ENCODE peak calls at places on chromosomes 13 and 19, in six cellular contexts. N is Peyer's patch, D is A549, T is H54, K is body of pancreas, M is GM12878. X is an unnamed sample.

GRCh38 chr19:5665781-5666513 is 14.4 kb downstream of the MICOS13 start:
- DNase-seq in N (no peak), K (no peak), M (peak), D (peak), T (peak), X (no peak)

GRCh38 chr13:111542530-111543341 is 222.3 kb downstream of the TEX29 start:
- DNase-seq in D (no peak), K (no peak), M (no peak), T (no peak), N (no peak), X (no peak)

GRCh38 chr19:10006335-10006708 is 4.0 kb downstream of the COL5A3 start:
- DNase-seq in T (no peak), K (peak), M (no peak), N (no peak), D (no peak), X (no peak)

GRCh38 chr13:113169277-113170272 is 11.1 kb downstream of the PROZ start:
- DNase-seq in N (no peak), K (no peak), M (no peak), D (no peak), T (no peak), X (no peak)

GRCh38 chr19:32708457-32708856 is 11.1 kb upstream of the TDRD12 start:
- DNase-seq in T (no peak), K (no peak), N (no peak), M (no peak), D (no peak), X (no peak)

GRCh38 chr19:51689751-51690358 is 3.3 kb upstream of the SPACA6 start:
- DNase-seq in T (no peak), M (no peak), K (peak), N (no peak), D (peak), X (no peak)

GRCh38 chr13:70523622-70524021 is 415.4 kb upstream of the KLHL1 start:
- DNase-seq in D (no peak), N (no peak), T (no peak), K (peak), M (no peak), X (no peak)

GRCh38 chr19:22606212-22606553 is 27.9 kb upstream of the ZNF492 start:
- DNase-seq in D (no peak), T (no peak), M (no peak), K (no peak), N (no peak), X (no peak)

GRCh38 chr19:8336665-8337064 is 6.4 kb downstream of the KANK3 start:
- DNase-seq in M (no peak), N (no peak), D (no peak), T (no peak), K (no peak), X (no peak)

GRCh38 chr13:43230989-43231388 is 207.6 kb downstream of the DNAJC15 start:
- DNase-seq in N (no peak), D (no peak), T (no peak), K (no peak), M (no peak), X (no peak)

GRCh38 chr19:50926144-50926543 is 14.9 kb upstream of the KLK4 start:
- DNase-seq in K (no peak), T (no peak), M (no peak), N (no peak), D (no peak), X (no peak)

GRCh38 chr13:107441279-107441678 is 774.1 kb downstream of the LIG4 start:
- DNase-seq in K (no peak), M (no peak), D (no peak), N (no peak), T (peak), X (no peak)

DNA sequence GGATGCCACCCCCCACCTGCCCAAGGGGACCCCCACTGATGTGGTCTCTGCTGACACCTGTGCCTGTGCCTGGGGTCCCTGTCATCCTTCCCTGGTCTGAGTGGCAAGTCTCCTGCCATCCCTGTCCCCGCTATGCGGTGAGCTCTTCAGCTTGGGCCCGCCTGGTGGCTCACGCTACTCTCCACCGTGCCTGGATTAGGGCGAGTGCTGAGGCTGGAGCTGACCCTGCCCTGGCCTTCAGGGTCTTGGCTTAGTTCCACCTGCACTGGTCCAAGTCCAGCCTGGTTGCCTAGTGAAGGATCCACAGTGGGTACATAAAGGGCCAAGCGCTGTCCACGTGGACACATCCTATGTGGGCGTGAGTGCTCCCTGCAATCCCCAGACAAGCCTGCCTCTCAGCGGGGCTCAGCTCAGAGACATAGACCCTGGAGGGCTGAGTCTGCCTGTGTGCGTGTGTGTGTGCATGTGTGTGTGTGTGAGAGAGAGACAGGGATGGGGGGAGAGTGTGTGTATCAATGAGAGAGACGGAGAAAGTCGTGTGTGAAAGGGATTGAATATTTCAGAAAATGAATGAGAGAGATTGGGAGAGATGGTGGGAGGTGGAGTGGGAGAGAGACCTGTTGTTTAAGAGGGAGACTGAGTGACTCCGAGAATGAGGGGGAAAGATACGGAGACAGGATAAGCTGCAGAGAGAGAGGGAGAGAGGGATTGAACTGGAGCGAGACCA is 22.2 kb downstream of the WTIP start:
- DNase-seq in T (no peak), K (no peak), D (no peak), M (no peak), N (no peak), X (no peak)
- TF ChIP-seq POLR2A in T (no peak), K (no peak), D (no peak), M (no peak), N (no peak), X (no peak)

GRCh38 chr13:110103026-110103425 is 203.9 kb downstream of the COL4A1 start:
- DNase-seq in M (no peak), D (no peak), N (no peak), T (no peak), K (no peak), X (no peak)
- TF ChIP-seq POLR2A in M (no peak), D (no peak), N (no peak), T (no peak), K (no peak), X (no peak)

DNA sequence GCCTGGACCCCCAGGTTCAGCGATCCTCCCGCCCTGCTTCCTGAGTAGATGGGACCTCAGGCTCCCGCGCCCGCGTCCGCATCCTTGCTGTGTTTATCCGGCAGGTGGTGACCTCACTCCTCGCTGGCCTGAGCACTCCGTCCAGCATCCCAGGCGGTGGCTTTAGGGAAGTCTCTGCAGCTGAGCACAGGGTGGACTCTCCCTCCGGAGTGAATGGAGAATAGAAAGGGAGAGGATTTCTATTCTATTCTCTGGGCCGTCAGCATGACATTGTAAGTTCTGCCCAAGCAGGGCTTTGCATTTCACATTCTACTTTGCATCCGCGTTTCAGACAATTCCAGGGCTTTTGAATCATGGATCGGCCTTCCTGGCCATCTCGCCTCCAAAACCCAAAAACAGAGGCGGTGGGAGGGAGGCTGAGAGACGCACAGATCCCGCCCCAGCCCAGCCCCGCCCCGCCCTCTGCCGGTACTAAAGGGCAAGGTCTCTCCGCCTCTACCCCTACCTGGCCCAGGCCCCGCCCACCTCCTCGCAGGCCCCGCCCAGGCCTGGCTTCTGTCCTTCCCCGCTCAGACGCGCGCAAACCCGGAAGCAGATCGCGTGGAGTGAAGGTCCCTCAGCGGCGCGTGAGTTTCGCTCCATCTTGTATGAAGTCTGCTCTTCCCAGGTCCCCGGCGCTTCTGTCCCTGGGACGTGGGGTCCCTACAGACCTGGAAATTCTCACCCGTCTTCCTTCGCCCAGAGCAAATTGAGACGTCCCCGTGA is at the start of gene ZNF525:
- DNase-seq in D (no peak), K (peak), T (peak), N (peak), M (peak), X (peak)
- TF ChIP-seq POLR2A in D (no peak), K (peak), T (peak), N (peak), M (peak), X (peak)

GRCh38 chr19:14366529-14366928 is 14.7 kb upstream of the ADGRE5 start:
- DNase-seq in D (no peak), T (no peak), M (peak), K (peak), N (peak), X (no peak)
- TF ChIP-seq POLR2A in D (no peak), T (no peak), M (peak), K (no peak), N (no peak), X (no peak)

DNA sequence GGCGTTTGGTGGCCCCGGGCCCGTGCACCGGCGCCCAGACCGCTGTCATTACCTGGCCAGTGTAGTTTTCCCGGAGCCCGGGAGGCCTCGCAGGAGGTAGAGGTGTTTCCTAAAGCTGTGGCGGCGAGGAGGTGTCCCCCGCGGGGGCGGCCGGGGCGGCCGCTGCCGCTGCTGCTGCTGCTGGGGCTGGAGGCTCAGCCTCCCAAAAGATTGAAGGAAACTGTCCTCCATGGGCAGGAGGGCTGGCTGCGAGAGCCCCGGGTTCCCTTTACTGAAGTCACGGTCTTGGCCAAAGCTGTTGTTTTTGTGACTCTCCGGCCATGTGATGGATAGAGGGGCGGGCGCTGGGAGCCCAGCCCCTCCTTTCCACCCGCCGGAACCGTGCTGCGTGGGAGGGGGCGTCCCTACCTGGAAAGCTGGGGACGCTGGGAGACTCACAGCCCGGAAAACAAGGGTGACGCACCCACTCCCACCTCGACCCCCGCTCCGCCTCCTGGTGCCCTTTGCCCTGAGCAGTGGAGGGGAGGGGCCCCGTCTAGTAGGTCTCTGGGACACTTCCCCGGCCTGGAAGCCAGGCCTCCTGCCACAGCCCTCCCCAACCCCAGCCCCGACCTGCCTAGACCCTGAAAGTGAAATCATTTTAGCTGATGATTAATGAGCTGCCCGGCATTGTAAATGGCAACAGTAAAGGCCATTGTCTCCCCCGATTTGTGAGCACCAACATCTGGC is at the start of gene N4BP2L1:
- DNase-seq in M (peak), N (peak), K (peak), D (peak), T (peak), X (peak)
- TF ChIP-seq POLR2A in M (peak), N (peak), K (peak), D (no peak), T (no peak), X (peak)

DNA sequence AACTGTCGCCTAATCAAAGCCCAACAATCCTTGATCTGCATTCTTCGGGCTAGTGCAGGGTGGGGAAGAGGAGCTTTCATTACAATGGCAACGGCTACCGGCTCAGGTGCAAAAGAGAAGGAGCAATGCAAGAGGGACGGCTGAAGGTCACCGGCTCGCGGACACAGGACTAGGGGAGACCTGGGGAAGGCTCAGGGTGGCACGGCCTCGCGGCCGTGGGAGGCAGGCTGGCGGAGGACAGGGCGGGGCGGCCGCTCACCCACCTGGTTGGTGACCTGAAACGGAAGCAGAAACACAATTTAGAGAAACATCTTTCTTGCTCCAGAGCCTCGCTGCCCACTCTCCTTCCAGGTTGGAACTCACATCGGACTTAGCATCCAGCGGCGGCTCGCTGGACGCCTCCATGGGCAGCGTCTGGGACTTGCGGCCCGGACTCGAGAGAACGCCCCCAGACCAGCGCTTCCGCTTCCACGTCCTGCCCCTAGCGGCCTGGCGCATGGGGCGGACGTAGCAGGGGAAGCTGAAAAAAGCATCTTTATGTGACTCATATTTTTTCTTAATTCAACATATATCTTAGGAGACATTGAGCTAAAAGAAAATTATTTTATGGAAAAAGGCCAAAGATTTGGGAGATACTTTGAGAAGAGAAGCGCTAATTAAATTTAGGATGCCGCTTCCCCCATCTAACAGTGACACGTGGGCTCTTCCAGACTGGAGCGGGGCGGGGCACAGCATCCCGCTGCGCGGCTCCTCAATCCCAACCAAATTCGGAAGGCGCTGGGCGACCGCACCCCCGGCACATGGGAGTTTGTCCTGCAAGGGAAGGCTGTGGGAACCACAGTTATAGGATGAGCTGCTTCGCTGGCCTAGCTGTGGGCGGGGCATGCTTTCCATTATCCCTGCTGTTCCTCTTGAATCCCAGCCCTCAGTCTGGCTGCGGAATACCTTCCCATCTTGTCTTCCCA is at the start of gene COMMD6:
- DNase-seq in M (peak), K (peak), T (peak), N (peak), D (peak), X (peak)
- TF ChIP-seq POLR2A in M (peak), K (peak), T (peak), N (peak), D (peak), X (peak)

DNA sequence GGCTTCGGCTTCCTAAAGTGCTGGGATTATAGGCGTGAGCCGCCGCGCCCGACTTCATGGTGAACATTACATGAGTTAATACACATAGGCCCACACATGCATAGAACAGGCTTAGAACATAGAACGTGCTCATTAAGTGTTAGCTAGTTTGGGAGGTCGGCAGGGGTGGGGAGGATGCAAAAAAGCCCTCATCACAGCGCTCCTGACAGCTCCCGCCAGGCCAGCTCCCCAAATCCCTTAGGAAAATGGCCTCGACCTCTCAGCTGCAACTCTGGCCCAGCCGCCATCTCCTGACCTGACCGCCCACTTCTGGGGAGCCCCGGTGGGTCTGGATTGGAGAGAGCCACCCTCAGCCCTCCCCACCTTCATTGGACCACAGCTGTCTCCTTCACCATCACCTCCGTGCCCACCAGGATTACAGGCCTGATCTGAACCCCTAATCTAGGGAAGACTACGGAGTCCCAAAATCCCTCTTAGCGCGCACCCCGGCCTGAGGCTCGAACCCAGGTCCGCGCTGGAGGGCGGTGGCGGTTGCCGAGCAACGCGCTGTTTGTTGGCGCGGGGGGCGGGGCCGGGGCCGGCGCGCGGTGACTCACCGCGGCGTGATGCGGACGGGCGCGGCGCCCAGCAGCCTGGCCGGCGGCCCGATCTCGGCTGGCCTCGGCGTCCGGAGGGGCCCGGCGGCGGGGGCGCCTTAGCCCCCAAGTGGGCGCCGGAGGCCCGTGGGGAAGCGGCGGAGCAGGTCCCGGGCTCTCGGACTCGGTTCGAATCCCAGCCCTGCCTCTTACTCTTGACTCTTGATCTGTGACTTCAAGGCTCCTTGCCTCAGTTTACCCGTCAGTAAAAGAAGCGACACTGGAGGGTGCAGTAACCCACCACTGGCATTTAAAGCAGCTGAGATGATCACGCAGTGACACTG is 26.7 kb upstream of the NANOS3 start:
- DNase-seq in K (peak), T (peak), D (no peak), M (no peak), N (no peak), X (peak)
- TF ChIP-seq POLR2A in K (no peak), T (no peak), D (no peak), M (no peak), N (peak), X (no peak)

GRCh38 chr19:54188224-54188871 is 1.0 kb downstream of the MBOAT7 start:
- DNase-seq in M (no peak), T (peak), D (no peak), N (no peak), K (no peak), X (no peak)

GRCh38 chr19:54190503-54190941 is 586 bp upstream of the TSEN34 start:
- DNase-seq in D (peak), T (peak), K (peak), N (peak), M (peak), X (peak)

GRCh38 chr19:54190942-54191670 is at the start of gene TSEN34:
- DNase-seq in T (peak), N (peak), K (peak), M (no peak), D (no peak), X (peak)

GRCh38 chr19:54189020-54189667 is at the start of gene MBOAT7:
- DNase-seq in D (no peak), M (no peak), N (no peak), K (no peak), T (no peak), X (peak)

GRCh38 chr19:54189668-54190502 is 505 bp upstream of the MBOAT7 start:
- DNase-seq in D (peak), K (peak), T (peak), N (peak), M (peak), X (peak)
- TF ChIP-seq POLR2A in D (peak), K (peak), T (peak), N (peak), M (peak), X (peak)

DNA sequence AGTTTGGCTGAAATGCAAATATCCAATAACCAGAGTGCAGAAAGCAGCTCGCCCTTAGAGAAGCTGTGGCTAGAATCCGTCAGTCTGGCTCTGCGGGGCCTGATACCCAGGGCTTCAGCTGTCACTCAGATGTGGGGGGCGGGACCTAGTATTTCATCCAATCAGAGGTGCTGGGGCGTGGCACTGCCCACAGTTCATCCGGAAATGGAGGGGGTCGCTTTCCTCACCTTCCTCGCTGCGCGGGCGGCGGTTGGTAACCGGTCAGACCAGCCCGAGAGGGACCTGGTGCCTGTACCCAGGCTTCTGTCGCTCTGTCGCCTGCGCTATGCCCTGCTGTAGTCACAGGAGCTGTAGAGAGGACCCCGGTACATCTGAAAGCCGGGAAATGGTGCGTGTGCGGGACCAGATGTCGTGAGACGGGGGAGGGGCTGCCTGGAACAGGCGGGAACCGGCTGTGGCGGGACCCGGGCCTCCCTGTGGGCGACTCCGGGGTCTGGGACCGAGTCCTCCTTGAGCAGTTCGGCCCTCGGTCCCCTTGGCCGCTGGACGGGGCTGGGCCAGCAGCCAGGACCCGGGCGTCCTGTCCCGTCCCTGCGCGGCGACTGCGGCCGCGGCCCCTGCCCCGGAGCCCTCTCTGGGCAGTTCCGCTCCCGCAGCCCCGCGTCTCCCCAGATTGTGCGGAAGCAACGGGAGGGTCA is at the start of gene ZNF700:
- DNase-seq in K (peak), M (peak), D (peak), T (peak), N (peak), X (peak)
- TF ChIP-seq POLR2A in K (peak), M (peak), D (no peak), T (peak), N (peak), X (peak)

X was measured in GM12891.